ENCODE peak calls at places on chromosomes 6 and 20, in nine cellular contexts. One of them, this sample, is unnamed.

GRCh38 chr20:51594206-51594998 is 51.9 kb upstream of the NFATC2 start:
- DNase-seq in caudate nucleus: peak; percentile 32
- DNase-seq in AG04449: no peak
- DNase-seq in CD8-positive, alpha-beta memory T cell: no peak
- DNase-seq in NCI-H2029: no peak
- DNase-seq in DMS79 treated with DMSO at 0.1 percent for 48 hours: no peak
- DNase-seq in kidney tubule cell: no peak
- DNase-seq in upper lobe of right lung: no peak
- DNase-seq in amniotic stem cell: no peak
- DNase-seq in this sample: no peak

GRCh38 chr6:133040025-133040838 is 200.9 kb upstream of the EYA4 start:
- DNase-seq in caudate nucleus: no peak
- DNase-seq in AG04449: no peak
- DNase-seq in CD8-positive, alpha-beta memory T cell: no peak
- DNase-seq in NCI-H2029: no peak
- DNase-seq in DMS79 treated with DMSO at 0.1 percent for 48 hours: no peak
- DNase-seq in kidney tubule cell: peak; percentile 22
- DNase-seq in upper lobe of right lung: no peak
- DNase-seq in amniotic stem cell: peak; percentile 7
- DNase-seq in this sample: peak; percentile 26

GRCh38 chr6:149860513-149860833 is 3.7 kb downstream of the LRP11 start:
- DNase-seq in caudate nucleus: no peak
- DNase-seq in AG04449: no peak
- DNase-seq in CD8-positive, alpha-beta memory T cell: no peak
- DNase-seq in NCI-H2029: no peak
- DNase-seq in DMS79 treated with DMSO at 0.1 percent for 48 hours: no peak
- DNase-seq in kidney tubule cell: no peak
- DNase-seq in upper lobe of right lung: peak; percentile 22
- DNase-seq in amniotic stem cell: no peak
- DNase-seq in this sample: no peak

GRCh38 chr6:34514593-34515472 is 41.3 kb downstream of the SPDEF start:
- DNase-seq in caudate nucleus: peak; percentile 66
- DNase-seq in AG04449: no peak
- DNase-seq in CD8-positive, alpha-beta memory T cell: no peak
- DNase-seq in NCI-H2029: no peak
- DNase-seq in DMS79 treated with DMSO at 0.1 percent for 48 hours: no peak
- DNase-seq in kidney tubule cell: no peak
- DNase-seq in upper lobe of right lung: peak; percentile 58
- DNase-seq in amniotic stem cell: peak; percentile 9
- DNase-seq in this sample: peak; percentile 13

GRCh38 chr6:133796235-133796634 is 92.7 kb upstream of the TCF21 start:
- DNase-seq in caudate nucleus: no peak
- DNase-seq in AG04449: no peak
- DNase-seq in CD8-positive, alpha-beta memory T cell: no peak
- DNase-seq in NCI-H2029: no peak
- DNase-seq in DMS79 treated with DMSO at 0.1 percent for 48 hours: no peak
- DNase-seq in kidney tubule cell: no peak
- DNase-seq in upper lobe of right lung: no peak
- DNase-seq in amniotic stem cell: no peak
- DNase-seq in this sample: no peak

GRCh38 chr6:149560736-149561135 is 5.4 kb upstream of the GINM1 start:
- DNase-seq in caudate nucleus: no peak
- DNase-seq in AG04449: no peak
- DNase-seq in CD8-positive, alpha-beta memory T cell: no peak
- DNase-seq in NCI-H2029: no peak
- DNase-seq in DMS79 treated with DMSO at 0.1 percent for 48 hours: no peak
- DNase-seq in kidney tubule cell: no peak
- DNase-seq in upper lobe of right lung: no peak
- DNase-seq in amniotic stem cell: no peak
- DNase-seq in this sample: no peak

GRCh38 chr6:159042003-159042823 is 2.6 kb downstream of the TAGAP start:
- DNase-seq in caudate nucleus: peak; percentile 16
- DNase-seq in AG04449: no peak
- DNase-seq in CD8-positive, alpha-beta memory T cell: peak; percentile 75
- DNase-seq in NCI-H2029: peak; percentile 85
- DNase-seq in DMS79 treated with DMSO at 0.1 percent for 48 hours: peak; percentile 82
- DNase-seq in kidney tubule cell: peak; percentile 89
- DNase-seq in upper lobe of right lung: peak; percentile 71
- DNase-seq in amniotic stem cell: peak; percentile 51
- DNase-seq in this sample: peak; percentile 76

GRCh38 chr20:37510226-37510625 is 10.8 kb upstream of the NNAT start:
- DNase-seq in caudate nucleus: no peak
- DNase-seq in AG04449: no peak
- DNase-seq in CD8-positive, alpha-beta memory T cell: no peak
- DNase-seq in NCI-H2029: no peak
- DNase-seq in DMS79 treated with DMSO at 0.1 percent for 48 hours: no peak
- DNase-seq in kidney tubule cell: no peak
- DNase-seq in upper lobe of right lung: no peak
- DNase-seq in amniotic stem cell: no peak
- DNase-seq in this sample: no peak